ENCODE peak calls at places on chromosomes 16 and 17, in four cellular contexts. N is CD14-positive monocyte, Z is amygdala, R is uterus. M is an unnamed sample.

GRCh38 chr17:29124135-29124930 is 55.9 kb downstream of the MYO18A start:
- DNase-seq in N (no peak), Z (no peak), R (peak), M (no peak)

GRCh38 chr17:80925668-80926067 is 66.0 kb upstream of the CHMP6 start:
- DNase-seq in N (no peak), Z (no peak), R (no peak), M (no peak)

GRCh38 chr16:85157813-85158701 is 45.8 kb upstream of the CIBAR2 start:
- DNase-seq in N (no peak), Z (no peak), R (no peak), M (no peak)

GRCh38 chr17:50153650-50154575 is 3.4 kb upstream of the PPP1R9B start:
- DNase-seq in N (no peak), Z (no peak), R (peak), M (peak)

GRCh38 chr16:49524578-49525315 is 151.1 kb downstream of the C16orf78 start:
- DNase-seq in N (no peak), Z (no peak), R (no peak), M (no peak)

GRCh38 chr16:82470506-82471196 is 156.1 kb upstream of the CDH13 start:
- DNase-seq in N (no peak), Z (no peak), R (no peak), M (no peak)

GRCh38 chr17:44350733-44351226 is 5.7 kb downstream of the GRN start:
- DNase-seq in N (peak), Z (no peak), R (peak), M (peak)

GRCh38 chr17:81553616-81554181 is 1.5 kb upstream of the FAAP100 start:
- DNase-seq in N (no peak), Z (no peak), R (peak), M (no peak)

GRCh38 chr16:57128787-57129389 is 36.5 kb downstream of the CPNE2 start:
- DNase-seq in N (no peak), Z (no peak), R (no peak), M (no peak)

GRCh38 chr17:82705756-82706155 is 7.3 kb upstream of the RAB40B start:
- DNase-seq in N (no peak), Z (no peak), R (no peak), M (no peak)

GRCh38 chr17:61442878-61443474 is 9.2 kb upstream of the TBX4 start:
- DNase-seq in N (no peak), Z (no peak), R (no peak), M (no peak)

GRCh38 chr16:88039591-88039990 is 88.4 kb downstream of the BANP start:
- DNase-seq in N (no peak), Z (no peak), R (no peak), M (no peak)

GRCh38 chr17:82179412-82179811 is 33.2 kb downstream of the CCDC57 start:
- DNase-seq in N (no peak), Z (no peak), R (no peak), M (no peak)

GRCh38 chr17:57782642-57783337 is 37.7 kb upstream of the CCDC182 start:
- DNase-seq in N (no peak), Z (no peak), R (no peak), M (peak)

GRCh38 chr16:12235110-12235509 is 258.6 kb downstream of the SNX29 start:
- DNase-seq in N (no peak), Z (no peak), R (no peak), M (no peak)

GRCh38 chr16:1141201-1141600 is 11.7 kb upstream of the CACNA1H start:
- DNase-seq in N (no peak), Z (no peak), R (no peak), M (no peak)

GRCh38 chr16:101586-101985 is 23.6 kb downstream of the MPG start:
- DNase-seq in N (no peak), Z (no peak), R (no peak), M (no peak)

GRCh38 chr17:41523225-41523593 is 4.5 kb upstream of the KRT15 start:
- DNase-seq in N (no peak), Z (no peak), R (no peak), M (no peak)

GRCh38 chr17:14048169-14048568 is 21.1 kb upstream of the COX10 start:
- DNase-seq in N (no peak), Z (no peak), R (no peak), M (no peak)

GRCh38 chr17:13244511-13244910 is 226.7 kb upstream of the ELAC2 start:
- DNase-seq in N (no peak), Z (no peak), R (no peak), M (peak)

GRCh38 chr16:17211797-17212196 is 259.0 kb downstream of the XYLT1 start:
- DNase-seq in N (no peak), Z (no peak), R (no peak), M (no peak)

GRCh38 chr16:85415196-85415988 is 197.7 kb upstream of the GSE1 start:
- DNase-seq in N (peak), Z (no peak), R (peak), M (peak)

GRCh38 chr16:84482001-84482891 is 22.2 kb downstream of the MEAK7 start:
- DNase-seq in N (no peak), Z (no peak), R (no peak), M (no peak)

GRCh38 chr17:42135664-42136653 is 13.4 kb downstream of the HSPB9 start:
- DNase-seq in N (peak), Z (no peak), R (no peak), M (no peak)

GRCh38 chr17:75504347-75505151 is 10.8 kb downstream of the CASKIN2 start:
- DNase-seq in N (no peak), Z (no peak), R (no peak), M (no peak)

GRCh38 chr17:68491381-68491849 is 20.8 kb upstream of the PRKAR1A start:
- DNase-seq in N (peak), Z (no peak), R (no peak), M (no peak)

GRCh38 chr17:73099504-73099903 is 7.0 kb upstream of the SLC39A11 start:
- DNase-seq in N (no peak), Z (no peak), R (no peak), M (no peak)

GRCh38 chr17:77235370-77236080 is 94.8 kb downstream of the SEC14L1 start:
- DNase-seq in N (no peak), Z (no peak), R (peak), M (peak)

GRCh38 chr17:64572682-64573154 is 65.9 kb downstream of the CEP95 start:
- DNase-seq in N (no peak), Z (no peak), R (no peak), M (no peak)

GRCh38 chr16:86199871-86200700 is 301.1 kb downstream of the IRF8 start:
- DNase-seq in N (no peak), Z (no peak), R (no peak), M (no peak)

GRCh38 chr17:43169561-43170139 is 1.4 kb upstream of the NBR1 start:
- DNase-seq in N (no peak), Z (no peak), R (peak), M (peak)

GRCh38 chr16:12538667-12539081 is 265.0 kb downstream of the CPPED1 start:
- DNase-seq in N (no peak), Z (no peak), R (no peak), M (no peak)

GRCh38 chr17:12549499-12549901 is 116.2 kb upstream of the MYOCD start:
- DNase-seq in N (no peak), Z (no peak), R (no peak), M (no peak)

GRCh38 chr17:77636835-77637806 is 321.4 kb upstream of the TNRC6C start:
- DNase-seq in N (no peak), Z (no peak), R (no peak), M (no peak)

GRCh38 chr16:2026461-2027023 is at the start of gene NHERF2:
- DNase-seq in N (no peak), Z (no peak), R (peak), M (peak)

GRCh38 chr17:40850287-40850972 is 16.6 kb downstream of the KRT12 start:
- DNase-seq in N (no peak), Z (no peak), R (no peak), M (no peak)

GRCh38 chr17:21389352-21389751 is 13.2 kb downstream of the KCNJ12 start:
- DNase-seq in N (no peak), Z (no peak), R (no peak), M (no peak)